ENCODE peak calls at places on chromosomes 4 and X, in six cellular contexts. I is kidney; A is naive thymus-derived CD4-positive, alpha-beta T cell; J is pancreas; P is dorsolateral prefrontal cortex; O is IMR-90. Z is an unnamed sample.

GRCh38 chrX:85052207-85052606 is 48.5 kb downstream of the APOOL start:
- DNase-seq in A (no peak), I (no peak), J (no peak), O (peak; percentile 11), P (no peak), Z (no peak)

GRCh38 chrX:51494409-51494808 is 2.0 kb downstream of the NUDT11 start:
- DNase-seq in J (no peak), O (no peak), A (no peak), P (no peak), I (no peak), Z (no peak)

GRCh38 chrX:57286507-57287251 is at the start of gene FAAH2:
- DNase-seq in J (peak; percentile 90), O (no peak), P (no peak), I (peak; percentile 86), A (peak; percentile 7), Z (no peak)

GRCh38 chrX:78652971-78653822 is 5.9 kb downstream of the RTL3 start:
- DNase-seq in O (peak; percentile 85), I (no peak), P (no peak), A (no peak), J (no peak), Z (no peak)

GRCh38 chr4:138838251-138838650 is 177.3 kb upstream of the NOCT start:
- DNase-seq in I (no peak), A (no peak), O (no peak), J (no peak), P (no peak), Z (no peak)

GRCh38 chr4:156255205-156255604 is 301.5 kb upstream of the CTSO start:
- DNase-seq in P (no peak), I (no peak), J (no peak), A (no peak), O (no peak), Z (no peak)

GRCh38 chr4:55127521-55127920 is 2.1 kb upstream of the KDR start:
- DNase-seq in A (no peak), I (no peak), O (no peak), J (no peak), P (no peak), Z (no peak)

GRCh38 chrX:7647826-7648225 is 195.1 kb upstream of the VCX start:
- DNase-seq in P (no peak), I (no peak), O (no peak), J (no peak), A (no peak), Z (no peak)

GRCh38 chrX:47745386-47745785 is 86.4 kb upstream of the UXT start:
- DNase-seq in I (no peak), P (no peak), A (no peak), J (no peak), O (no peak), Z (no peak)

GRCh38 chrX:41621236-41621651 is 67.5 kb upstream of the GPR34 start:
- DNase-seq in O (peak; percentile 62), I (no peak), J (peak; percentile 10), A (no peak), P (no peak), Z (no peak)

GRCh38 chrX:118116308-118117068 is at the start of gene KLHL13:
- DNase-seq in P (peak; percentile 42), O (peak; percentile 18), A (peak; percentile 3), I (peak; percentile 84), J (peak; percentile 41), Z (peak; percentile 33)

GRCh38 chr4:169690787-169691186 is 67.0 kb downstream of the HPF1 start:
- DNase-seq in J (no peak), O (no peak), I (no peak), A (no peak), P (no peak), Z (no peak)

GRCh38 chr4:156374069-156374468 is 420.4 kb upstream of the CTSO start:
- DNase-seq in A (no peak), P (no peak), O (no peak), I (no peak), J (no peak), Z (peak; percentile 62)

GRCh38 chrX:20378291-20378920 is 111.7 kb upstream of the RPS6KA3 start:
- DNase-seq in I (no peak), P (no peak), J (no peak), A (no peak), O (peak; percentile 31), Z (no peak)

GRCh38 chr4:77344001-77344400 is 187.0 kb downstream of the CCNG2 start:
- DNase-seq in O (no peak), J (no peak), I (no peak), A (no peak), P (no peak), Z (no peak)

GRCh38 chrX:10017866-10018265 is 50.7 kb downstream of the CLDN34 start:
- DNase-seq in O (peak; percentile 65), I (no peak), J (no peak), P (no peak), A (no peak), Z (no peak)

GRCh38 chrX:136255543-136255942 is 4.3 kb upstream of the MAP7D3 start:
- DNase-seq in O (no peak), P (no peak), I (no peak), J (no peak), A (no peak), Z (no peak)

GRCh38 chrX:38817004-38817703 is 15.9 kb downstream of the MID1IP1 start:
- DNase-seq in P (no peak), A (no peak), O (peak; percentile 43), I (no peak), J (peak; percentile 30), Z (no peak)

GRCh38 chrX:12372111-12372510 is 233.8 kb downstream of the FRMPD4 start:
- DNase-seq in A (no peak), P (no peak), O (peak; percentile 68), I (no peak), J (no peak), Z (no peak)

GRCh38 chrX:275476-275966 is 5.7 kb upstream of the PLCXD1 start:
- DNase-seq in A (no peak), I (peak; percentile 76), P (peak; percentile 40), O (no peak), J (no peak), Z (no peak)

DNA sequence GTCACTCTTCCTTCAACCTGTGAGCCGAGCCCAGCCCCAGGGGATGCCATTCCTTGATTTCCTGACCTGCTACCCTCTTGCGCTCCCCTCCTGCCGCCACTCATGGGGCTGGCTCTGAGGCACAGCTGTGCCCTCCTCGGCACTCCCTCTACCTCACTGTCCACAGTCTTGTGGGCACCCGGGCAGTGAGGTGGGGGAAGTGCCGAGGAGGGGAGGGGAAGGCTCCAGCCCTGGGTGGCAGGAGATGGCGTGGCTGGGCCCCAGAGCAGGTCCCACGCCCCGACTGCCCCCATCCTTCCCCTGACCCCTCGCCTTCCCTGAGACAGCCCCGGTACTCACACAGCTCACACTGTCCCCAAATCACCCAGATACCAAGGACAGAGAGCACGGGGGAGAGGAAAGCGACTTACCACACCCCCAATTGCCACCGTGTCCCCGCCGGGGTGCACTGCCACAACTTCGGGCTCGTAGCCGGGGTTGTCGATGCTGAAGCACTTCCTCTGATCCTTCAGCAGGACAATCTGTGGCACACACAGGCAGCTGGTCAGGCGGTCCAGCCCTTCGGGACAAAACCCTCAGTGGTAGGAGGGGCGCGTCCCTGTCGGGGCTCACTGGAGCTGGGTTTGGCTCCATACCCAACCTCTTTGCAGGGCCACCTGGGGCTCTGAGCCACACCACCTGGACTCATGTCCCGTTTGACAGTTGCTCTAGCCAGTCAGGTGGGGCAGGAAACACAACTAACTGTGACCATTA is 37.9 kb downstream of the WDR1 start:
- DNase-seq in O (no peak), I (peak; percentile 64), J (no peak), P (no peak), A (no peak), Z (no peak)
- H3K27ac ChIP-seq in O (no peak overlapping the region), I (peak overlapping the region; percentile 13), J (no peak overlapping the region), P (no peak overlapping the region), A (no peak overlapping the region), Z (no peak overlapping the region)

GRCh38 chr4:74219241-74219640 is 61.3 kb downstream of the MTHFD2L start:
- DNase-seq in P (no peak), J (no peak), A (no peak), O (no peak), I (no peak), Z (no peak)
- H3K27ac ChIP-seq in P (no peak overlapping the region), J (no peak overlapping the region), A (no peak overlapping the region), O (no peak overlapping the region), I (no peak overlapping the region), Z (no peak overlapping the region)

GRCh38 chr4:33091961-33092360 is 2371.8 kb downstream of the PCDH7 start:
- DNase-seq in P (no peak), I (no peak), O (no peak), J (no peak), A (no peak), Z (no peak)
- H3K27ac ChIP-seq in P (no peak overlapping the region), I (no peak overlapping the region), O (no peak overlapping the region), J (no peak overlapping the region), A (no peak overlapping the region), Z (no peak overlapping the region)

GRCh38 chr4:64935469-64936001 is 526.3 kb upstream of the TECRL start:
- DNase-seq in A (no peak), I (no peak), P (no peak), J (no peak), O (no peak), Z (no peak)

DNA sequence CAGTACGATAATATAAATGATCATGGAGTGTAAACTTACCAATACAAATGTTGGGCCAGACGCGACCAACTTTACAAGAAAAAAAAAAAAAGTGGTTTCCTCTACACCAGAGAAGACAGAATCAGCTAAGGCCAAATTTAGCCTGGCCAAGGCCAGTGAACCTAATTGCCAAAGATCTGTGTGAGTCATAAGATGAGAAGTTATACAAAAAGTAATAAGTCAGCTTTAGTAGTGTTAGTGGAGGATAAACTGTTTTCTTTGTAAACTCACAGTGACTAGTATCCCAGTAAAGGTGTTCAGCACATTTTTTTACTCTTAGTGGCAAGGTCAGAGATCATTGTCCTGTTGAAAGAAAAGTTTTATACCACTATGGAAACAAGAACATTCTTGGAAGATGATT is 531.4 kb upstream of the TECRL start:
- DNase-seq in I (no peak), O (no peak), J (no peak), A (no peak), P (no peak), Z (no peak)
- H3K27ac ChIP-seq in I (no peak overlapping the region), O (no peak overlapping the region), J (no peak overlapping the region), A (no peak overlapping the region), P (no peak overlapping the region), Z (no peak overlapping the region)

DNA sequence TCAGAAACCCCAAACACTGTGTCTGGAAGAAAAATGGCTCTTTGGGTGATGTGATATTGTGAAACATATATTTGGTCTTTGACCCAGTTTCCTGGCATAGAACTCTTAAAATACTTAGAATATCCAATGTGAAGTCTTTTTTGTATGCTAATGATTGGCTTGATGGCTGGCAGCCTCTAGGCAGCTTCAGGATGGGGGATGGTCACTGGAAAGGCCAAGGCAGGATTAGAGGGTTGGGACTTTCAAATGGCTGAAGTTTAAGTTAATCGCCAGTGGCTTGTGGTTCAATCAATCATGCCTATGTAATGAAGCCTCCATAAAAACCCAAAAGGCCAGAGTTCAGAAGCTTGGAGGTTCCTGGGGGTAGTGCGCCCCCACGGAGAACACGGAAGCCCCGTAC is 33.5 kb upstream of the ESX1 start:
- DNase-seq in J (no peak), I (no peak), P (no peak), O (no peak), A (no peak), Z (no peak)
- H3K27ac ChIP-seq in J (no peak overlapping the region), I (no peak overlapping the region), P (no peak overlapping the region), O (no peak overlapping the region), A (no peak overlapping the region), Z (no peak overlapping the region)

DNA sequence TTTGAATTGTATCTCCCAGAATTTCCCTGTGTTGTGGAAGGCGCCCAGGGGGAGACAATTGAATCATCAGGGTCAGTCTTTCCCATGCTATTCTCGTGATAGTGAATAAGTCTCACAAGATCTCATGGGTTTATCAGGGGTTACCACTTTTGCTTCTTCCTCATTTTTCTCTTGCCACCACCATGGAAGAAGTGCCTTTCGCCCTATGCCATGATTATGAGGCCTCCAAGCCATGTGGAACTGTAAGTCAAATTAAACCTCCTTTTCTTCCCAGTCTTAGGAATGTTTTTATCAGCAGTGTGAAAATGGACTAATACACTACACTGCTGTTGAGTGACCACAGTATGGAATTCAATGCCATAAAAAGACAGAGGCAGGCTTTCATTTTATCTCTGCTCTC is 12.2 kb downstream of the CENPC start:
- DNase-seq in P (no peak), A (no peak), O (no peak), I (no peak), J (no peak), Z (no peak)
- H3K27ac ChIP-seq in P (no peak overlapping the region), A (no peak overlapping the region), O (no peak overlapping the region), I (no peak overlapping the region), J (no peak overlapping the region), Z (no peak overlapping the region)